ENCODE peak calls at places on chromosomes 7 and 10, in eight cellular contexts. One of them, this sample, is unnamed.

GRCh38 chr7:116859323-116859722 is 3.1 kb upstream of the CAPZA2 start:
- DNase-seq in GM23248: peak; percentile 90
- DNase-seq in hippocampal formation: no peak
- DNase-seq in HT-29: peak; percentile 38
- DNase-seq in T-helper 2 cell: no peak
- DNase-seq in EH: peak; percentile 74
- DNase-seq in activated T-cell treated with anti-CD3 and anti-CD28 coated beads for 1 hour: no peak
- DNase-seq in AG04450: peak; percentile 26
- DNase-seq in this sample: no peak

GRCh38 chr10:84256510-84257342 is 11.9 kb downstream of the RGR start:
- DNase-seq in HT-29: no peak
- DNase-seq in GM23248: peak; percentile 69
- DNase-seq in AG04450: no peak
- DNase-seq in hippocampal formation: peak; percentile 63
- DNase-seq in activated T-cell treated with anti-CD3 and anti-CD28 coated beads for 1 hour: peak; percentile 14
- DNase-seq in T-helper 2 cell: no peak
- DNase-seq in EH: peak; percentile 41
- DNase-seq in this sample: peak; percentile 7

GRCh38 chr10:14047431-14047830 is 283.3 kb downstream of the FRMD4A start:
- DNase-seq in activated T-cell treated with anti-CD3 and anti-CD28 coated beads for 1 hour: no peak
- DNase-seq in T-helper 2 cell: no peak
- DNase-seq in GM23248: peak; percentile 39
- DNase-seq in AG04450: no peak
- DNase-seq in EH: no peak
- DNase-seq in hippocampal formation: no peak
- DNase-seq in HT-29: no peak
- DNase-seq in this sample: no peak

GRCh38 chr10:78292987-78293865 is 259.6 kb downstream of the RPS24 start:
- DNase-seq in activated T-cell treated with anti-CD3 and anti-CD28 coated beads for 1 hour: no peak
- DNase-seq in AG04450: no peak
- DNase-seq in T-helper 2 cell: no peak
- DNase-seq in HT-29: no peak
- DNase-seq in hippocampal formation: no peak
- DNase-seq in GM23248: no peak
- DNase-seq in EH: peak; percentile 34
- DNase-seq in this sample: no peak

GRCh38 chr7:44322631-44323363 is 2.6 kb downstream of the CAMK2B start:
- DNase-seq in activated T-cell treated with anti-CD3 and anti-CD28 coated beads for 1 hour: no peak
- DNase-seq in HT-29: no peak
- DNase-seq in EH: no peak
- DNase-seq in T-helper 2 cell: no peak
- DNase-seq in hippocampal formation: no peak
- DNase-seq in AG04450: no peak
- DNase-seq in GM23248: no peak
- DNase-seq in this sample: no peak

GRCh38 chr7:54799792-54800191 is 40.8 kb upstream of the SEC61G start:
- DNase-seq in AG04450: no peak
- DNase-seq in EH: peak; percentile 18
- DNase-seq in HT-29: no peak
- DNase-seq in T-helper 2 cell: no peak
- DNase-seq in GM23248: no peak
- DNase-seq in hippocampal formation: no peak
- DNase-seq in activated T-cell treated with anti-CD3 and anti-CD28 coated beads for 1 hour: no peak
- DNase-seq in this sample: no peak

GRCh38 chr7:45157286-45157652 is 322 bp upstream of the RAMP3 start:
- DNase-seq in activated T-cell treated with anti-CD3 and anti-CD28 coated beads for 1 hour: no peak
- DNase-seq in EH: no peak
- DNase-seq in hippocampal formation: no peak
- DNase-seq in GM23248: no peak
- DNase-seq in AG04450: no peak
- DNase-seq in HT-29: no peak
- DNase-seq in T-helper 2 cell: no peak
- DNase-seq in this sample: no peak

GRCh38 chr7:4815121-4815520 is 39.7 kb downstream of the AP5Z1 start:
- DNase-seq in HT-29: no peak
- DNase-seq in EH: no peak
- DNase-seq in T-helper 2 cell: no peak
- DNase-seq in hippocampal formation: no peak
- DNase-seq in activated T-cell treated with anti-CD3 and anti-CD28 coated beads for 1 hour: no peak
- DNase-seq in GM23248: no peak
- DNase-seq in AG04450: no peak
- DNase-seq in this sample: no peak

GRCh38 chr10:33460461-33461294 is 126.2 kb upstream of the NRP1 start:
- DNase-seq in GM23248: peak; percentile 90
- DNase-seq in T-helper 2 cell: no peak
- DNase-seq in HT-29: no peak
- DNase-seq in EH: peak; percentile 89
- DNase-seq in AG04450: no peak
- DNase-seq in hippocampal formation: no peak
- DNase-seq in activated T-cell treated with anti-CD3 and anti-CD28 coated beads for 1 hour: no peak
- DNase-seq in this sample: no peak

GRCh38 chr7:130943981-130944380 is 210.0 kb upstream of the KLF14 start:
- DNase-seq in activated T-cell treated with anti-CD3 and anti-CD28 coated beads for 1 hour: no peak
- DNase-seq in T-helper 2 cell: no peak
- DNase-seq in AG04450: no peak
- DNase-seq in HT-29: peak; percentile 43
- DNase-seq in GM23248: no peak
- DNase-seq in hippocampal formation: no peak
- DNase-seq in EH: no peak
- DNase-seq in this sample: no peak

GRCh38 chr7:44709011-44709915 is 39.4 kb upstream of the ZMIZ2 start:
- DNase-seq in T-helper 2 cell: no peak
- DNase-seq in hippocampal formation: no peak
- DNase-seq in HT-29: no peak
- DNase-seq in GM23248: no peak
- DNase-seq in activated T-cell treated with anti-CD3 and anti-CD28 coated beads for 1 hour: no peak
- DNase-seq in AG04450: no peak
- DNase-seq in EH: no peak
- DNase-seq in this sample: no peak

GRCh38 chr10:100327007-100327700 is 2.9 kb downstream of the PKD2L1 start:
- DNase-seq in activated T-cell treated with anti-CD3 and anti-CD28 coated beads for 1 hour: no peak
- DNase-seq in GM23248: peak; percentile 72
- DNase-seq in EH: no peak
- DNase-seq in hippocampal formation: no peak
- DNase-seq in AG04450: no peak
- DNase-seq in T-helper 2 cell: no peak
- DNase-seq in HT-29: no peak
- DNase-seq in this sample: no peak

GRCh38 chr7:129773328-129773731 is 161.8 kb downstream of the NRF1 start:
- DNase-seq in T-helper 2 cell: no peak
- DNase-seq in EH: no peak
- DNase-seq in GM23248: no peak
- DNase-seq in hippocampal formation: no peak
- DNase-seq in HT-29: no peak
- DNase-seq in AG04450: no peak
- DNase-seq in activated T-cell treated with anti-CD3 and anti-CD28 coated beads for 1 hour: no peak
- DNase-seq in this sample: no peak

GRCh38 chr10:27446091-27446918 is 57.8 kb upstream of the RAB18 start:
- DNase-seq in AG04450: peak; percentile 10
- DNase-seq in EH: peak; percentile 58
- DNase-seq in T-helper 2 cell: no peak
- DNase-seq in hippocampal formation: no peak
- DNase-seq in GM23248: peak; percentile 71
- DNase-seq in activated T-cell treated with anti-CD3 and anti-CD28 coated beads for 1 hour: no peak
- DNase-seq in HT-29: peak; percentile 34
- DNase-seq in this sample: no peak

GRCh38 chr7:131522325-131522920 is 34.0 kb downstream of the PODXL start:
- DNase-seq in AG04450: no peak
- DNase-seq in GM23248: no peak
- DNase-seq in hippocampal formation: no peak
- DNase-seq in T-helper 2 cell: no peak
- DNase-seq in activated T-cell treated with anti-CD3 and anti-CD28 coated beads for 1 hour: no peak
- DNase-seq in HT-29: peak; percentile 20
- DNase-seq in EH: peak; percentile 32
- DNase-seq in this sample: no peak

GRCh38 chr10:114060456-114060855 is 16.8 kb downstream of the ADRB1 start:
- DNase-seq in hippocampal formation: no peak
- DNase-seq in T-helper 2 cell: no peak
- DNase-seq in HT-29: no peak
- DNase-seq in AG04450: no peak
- DNase-seq in GM23248: no peak
- DNase-seq in EH: no peak
- DNase-seq in activated T-cell treated with anti-CD3 and anti-CD28 coated beads for 1 hour: no peak
- DNase-seq in this sample: no peak

This sample was measured in effector CD4-positive, alpha-beta T cell.